ENCODE peak calls at places on chromosomes 7 and 10, in seven cellular contexts. Z, X, E, Q, L, R and N are unnamed samples. For H3K4me1 and H3K9me3, the result is how much of the 10 kb centered on the place peaks cover.

GRCh38 chr10:7896297-7896696 is 78.0 kb downstream of the TAF3 start:
- DNase-seq in Z (no peak), X (no peak), E (no peak), Q (no peak), L (no peak), R (no peak), N (no peak)

GRCh38 chr7:13068032-13068431 is 380.6 kb downstream of the ARL4A start:
- DNase-seq in Z (no peak), X (no peak), E (no peak), Q (no peak), L (no peak), R (no peak), N (no peak)

GRCh38 chr7:38512704-38513103 is 118.5 kb downstream of the AMPH start:
- DNase-seq in Z (peak), X (no peak), E (no peak), Q (no peak), L (no peak), R (peak), N (no peak)

GRCh38 chr10:75398630-75399460 is 2.7 kb downstream of the ZNF503 start:
- DNase-seq in Z (peak), X (no peak), E (peak), Q (no peak), L (peak), R (peak), N (peak)

GRCh38 chr7:85000973-85001372 is 185.9 kb downstream of the SEMA3D start:
- DNase-seq in Z (no peak), X (peak), E (no peak), Q (no peak), L (no peak), R (no peak), N (no peak)

GRCh38 chr10:132532784-132533560 is 4.6 kb upstream of the INPP5A start:
- DNase-seq in Z (peak), X (no peak), E (no peak), Q (no peak), L (no peak), R (peak), N (no peak)

GRCh38 chr7:51261950-51262795 is 54.4 kb downstream of the COBL start:
- DNase-seq in Z (no peak), X (no peak), E (no peak), Q (no peak), L (no peak), R (no peak), N (no peak)

GRCh38 chr10:80540644-80541143 is 3.0 kb downstream of the SH2D4B start:
- DNase-seq in Z (no peak), X (no peak), E (no peak), Q (no peak), L (no peak), R (no peak), N (peak)

GRCh38 chr10:79163663-79163970 is 94.9 kb downstream of the ZMIZ1 start:
- DNase-seq in Z (no peak), X (no peak), E (no peak), Q (no peak), L (no peak), R (no peak), N (no peak)

GRCh38 chr7:94296886-94297285 is 97.8 kb upstream of the COL1A2 start:
- DNase-seq in Z (no peak), X (no peak), E (no peak), Q (no peak), L (no peak), R (no peak), N (no peak)

GRCh38 chr7:94298943-94299342 is 95.8 kb upstream of the COL1A2 start:
- DNase-seq in Z (peak), X (no peak), E (no peak), Q (no peak), L (no peak), R (no peak), N (no peak)

GRCh38 chr7:94294471-94295131 is 100.1 kb upstream of the COL1A2 start:
- DNase-seq in Z (no peak), X (no peak), E (no peak), Q (no peak), L (no peak), R (no peak), N (no peak)

GRCh38 chr7:94295805-94296204 is 98.9 kb upstream of the COL1A2 start:
- DNase-seq in Z (peak), X (no peak), E (no peak), Q (no peak), L (no peak), R (peak), N (no peak)

DNA sequence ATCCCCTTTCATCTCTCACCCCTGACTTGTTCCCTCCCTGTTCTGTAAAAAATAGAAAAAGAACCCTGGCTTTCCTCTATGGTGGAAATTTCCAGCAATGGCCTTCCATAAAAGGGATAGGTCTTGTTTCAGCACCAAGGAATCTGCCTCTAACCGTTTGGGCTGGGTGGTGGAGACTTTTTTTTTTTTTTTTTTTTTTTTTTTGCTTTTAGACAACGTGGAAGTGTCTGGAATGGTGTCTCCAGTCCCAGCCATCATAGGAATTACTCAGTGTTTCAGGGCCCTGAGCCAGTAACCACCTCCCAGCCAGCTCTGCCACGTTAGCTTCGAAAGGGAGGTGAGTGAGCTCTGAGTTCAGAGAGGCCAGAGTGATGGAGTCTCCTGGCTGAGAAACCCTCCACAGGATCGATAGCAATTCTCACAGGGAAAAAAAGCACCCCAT is 97.3 kb upstream of the COL1A2 start:
- DNase-seq in Z (peak), X (no peak), E (peak), Q (peak), L (peak), R (peak), N (no peak)
- H3K4me1 ChIP-seq in Z (under half), X (under half), E (under half), Q (under half), L (under half), R (under half), N (under half)

GRCh38 chr7:24982917-24983316 is 2.9 kb upstream of the OSBPL3 start:
- DNase-seq in Z (no peak), X (peak), E (no peak), Q (no peak), L (no peak), R (peak), N (peak)
- TF ChIP-seq CTCF in Z (no peak), X (peak), E (no peak), Q (peak), L (no peak), R (peak), N (no peak)

DNA sequence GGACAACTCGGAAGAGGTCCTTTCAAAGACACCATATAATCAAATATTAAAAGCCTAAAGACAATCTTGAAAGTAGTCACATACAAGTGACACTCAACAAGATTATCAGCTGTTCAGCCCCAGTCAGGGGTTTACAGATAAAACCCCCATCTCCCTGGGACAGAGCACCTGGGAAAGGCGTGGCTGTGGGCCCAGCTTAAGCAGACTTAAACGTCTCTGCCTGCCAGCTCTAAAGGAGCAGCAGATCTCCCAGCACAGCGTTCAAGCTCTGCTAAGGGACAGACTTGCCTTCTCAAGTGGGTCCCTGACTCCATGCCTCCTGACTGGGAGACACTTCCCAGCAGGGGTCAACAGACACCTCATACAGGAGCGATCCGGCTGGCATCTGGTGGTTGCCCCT is 18.0 kb downstream of the CDCA7L start:
- DNase-seq in Z (no peak), X (no peak), E (no peak), Q (no peak), L (no peak), R (no peak), N (no peak)
- H3K9me3 ChIP-seq in Z (under half), X (under half), E (under half), Q (under half), L (under half), R (under half), N (under half)

GRCh38 chr7:154867068-154867467 is 135.9 kb downstream of the PAXIP1 start:
- DNase-seq in Z (no peak), X (no peak), E (no peak), Q (no peak), L (no peak), R (no peak), N (no peak)
- H3K4me1 ChIP-seq in Z (under half), X (under half), E (under half), Q (under half), L (under half), R (under half), N (under half)

DNA sequence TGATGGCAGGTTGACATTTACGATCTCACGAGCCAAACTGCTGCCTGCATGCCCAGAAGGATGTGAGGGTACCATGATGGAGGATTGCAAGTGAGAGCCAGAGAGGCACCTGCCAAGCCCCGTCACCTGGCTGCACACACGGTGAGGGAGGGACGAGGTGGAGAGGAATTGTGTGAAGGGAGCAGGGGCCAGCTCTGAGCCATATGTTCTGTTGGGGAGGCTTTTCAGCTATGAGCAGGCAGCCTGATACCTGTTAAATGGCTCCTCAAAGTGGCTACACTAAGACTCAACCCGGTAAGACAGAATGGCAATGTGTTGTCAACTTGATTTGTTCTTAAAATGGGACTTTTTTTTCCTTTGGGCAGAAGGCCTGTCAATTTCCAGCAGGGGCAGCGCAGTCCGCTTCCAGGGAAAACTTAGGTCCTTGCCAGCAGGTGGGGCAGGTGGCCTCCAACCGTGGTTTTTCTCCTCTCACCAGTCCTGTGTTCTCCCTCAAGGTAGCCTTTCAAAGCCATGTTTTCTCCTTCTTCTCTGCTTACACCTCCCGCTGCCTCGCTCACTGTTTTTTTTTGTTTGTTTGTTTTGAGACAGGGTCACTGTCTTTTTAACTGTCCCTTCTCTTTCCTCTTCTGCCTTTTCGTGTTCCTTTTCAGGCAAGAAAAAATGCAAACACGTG is 57.7 kb upstream of the ZNRF2 start:
- DNase-seq in Z (no peak), X (peak), E (no peak), Q (peak), L (no peak), R (peak), N (peak)
- TF ChIP-seq CTCF in Z (no peak), X (peak), E (no peak), Q (peak), L (no peak), R (peak), N (peak)

DNA sequence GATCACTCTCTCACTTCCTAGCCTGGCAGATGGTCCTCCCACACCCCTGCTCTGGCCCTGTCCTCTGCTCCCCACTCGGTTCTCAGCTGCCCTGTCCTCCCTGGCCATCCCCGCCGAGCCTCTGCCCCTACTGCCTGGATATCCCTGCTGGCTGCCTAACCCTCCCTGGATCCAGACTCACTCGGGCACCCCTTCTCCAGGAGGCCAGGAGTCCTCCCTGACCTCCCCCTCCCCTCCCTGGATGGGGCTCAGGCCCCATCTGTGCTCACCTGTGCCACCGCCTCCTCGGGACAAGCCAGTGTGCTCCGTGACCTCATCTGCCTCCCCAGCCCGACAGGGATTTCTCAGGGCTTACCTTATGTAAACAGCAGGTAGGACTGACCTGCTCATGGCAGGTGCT is 406.1 kb downstream of the TCERG1L start:
- DNase-seq in Z (no peak), X (no peak), E (no peak), Q (no peak), L (no peak), R (no peak), N (no peak)
- H3K9me3 ChIP-seq in Z (under half), X (under half), E (under half), Q (under half), L (under half), R (under half), N (under half)

GRCh38 chr10:121579656-121580055 is 18.6 kb downstream of the FGFR2 start:
- DNase-seq in Z (peak), X (no peak), E (no peak), Q (peak), L (no peak), R (peak), N (no peak)
- H3K4me1 ChIP-seq in Z (under half), X (under half), E (under half), Q (half or more), L (under half), R (under half), N (under half)

GRCh38 chr10:72692057-72692891 is at the start of gene MCU:
- DNase-seq in Z (peak), X (peak), E (peak), Q (no peak), L (peak), R (peak), N (peak)
- TF ChIP-seq CTCF in Z (no peak), X (no peak), E (no peak), Q (no peak), L (no peak), R (no peak), N (no peak)

GRCh38 chr7:158134824-158135223 is 452.8 kb downstream of the PTPRN2 start:
- DNase-seq in Z (no peak), X (no peak), E (no peak), Q (no peak), L (no peak), R (no peak), N (no peak)

GRCh38 chr7:158133515-158134271 is 453.9 kb downstream of the PTPRN2 start:
- DNase-seq in Z (no peak), X (no peak), E (peak), Q (no peak), L (no peak), R (no peak), N (no peak)

GRCh38 chr7:158135931-158136330 is 451.7 kb downstream of the PTPRN2 start:
- DNase-seq in Z (no peak), X (no peak), E (no peak), Q (no peak), L (no peak), R (no peak), N (no peak)

GRCh38 chr7:158130023-158130409 is 457.6 kb downstream of the PTPRN2 start:
- DNase-seq in Z (no peak), X (no peak), E (peak), Q (no peak), L (no peak), R (no peak), N (no peak)

DNA sequence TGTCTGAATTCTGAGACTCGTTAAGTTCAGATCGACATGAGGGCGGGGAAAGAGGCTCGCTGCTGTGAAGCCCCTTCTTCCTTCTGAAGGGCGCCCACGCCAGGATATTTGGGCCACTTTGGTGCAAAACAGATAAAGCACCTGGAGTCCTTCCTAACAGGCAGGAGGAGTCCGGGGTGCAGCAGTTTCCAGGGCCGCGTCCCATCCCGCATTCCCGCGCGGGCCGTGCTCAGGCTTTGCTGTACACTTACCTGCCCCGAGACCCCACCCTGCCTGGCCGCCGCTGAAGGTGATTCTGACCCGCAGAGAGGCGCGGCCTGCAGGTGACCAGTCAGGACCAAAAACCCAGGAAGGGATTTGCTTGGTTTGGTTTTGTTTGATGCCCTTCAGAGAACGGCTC is 454.6 kb downstream of the PTPRN2 start:
- DNase-seq in Z (no peak), X (no peak), E (peak), Q (no peak), L (no peak), R (no peak), N (no peak)
- H3K9me3 ChIP-seq in Z (under half), X (under half), E (under half), Q (under half), L (under half), R (under half), N (under half)

DNA sequence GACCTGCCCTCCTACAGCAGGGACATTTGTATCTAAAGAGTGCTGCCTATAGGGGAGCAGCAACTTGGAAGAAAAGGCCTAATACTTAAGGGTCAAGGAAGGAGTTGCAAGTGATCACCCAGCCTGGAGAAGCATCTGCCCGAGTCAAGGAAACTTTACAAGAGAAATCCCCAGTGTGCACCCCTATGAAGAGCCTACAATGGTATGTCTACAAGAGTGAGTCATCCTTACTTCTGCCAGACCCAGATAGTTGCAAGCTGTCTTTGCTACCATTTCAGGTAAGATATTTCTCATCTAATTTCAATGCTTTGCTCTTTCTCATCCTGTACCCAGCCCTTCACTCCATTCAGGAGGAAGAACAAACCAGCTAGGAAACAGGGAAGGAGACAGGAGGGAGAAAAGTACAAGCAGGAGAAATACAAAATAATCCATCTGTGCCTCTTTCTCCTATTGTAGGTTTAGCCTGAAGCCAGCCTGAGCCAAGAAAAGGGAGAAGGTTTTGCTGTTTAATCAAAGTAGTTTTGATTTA is 34.4 kb upstream of the AGR3 start:
- DNase-seq in Z (peak), X (no peak), E (no peak), Q (peak), L (no peak), R (peak), N (no peak)
- H3K4me1 ChIP-seq in Z (under half), X (under half), E (under half), Q (under half), L (under half), R (half or more), N (under half)